ENCODE peak calls at places on chromosomes 3 and 15, in four cellular contexts. O is hepatocyte, Z is AG04450, B is neural progenitor cell. D is an unnamed sample.

GRCh38 chr3:38655708-38656300 is 6.3 kb upstream of the SCN5A start:
- DNase-seq in B (peak), Z (peak), O (peak), D (no peak)

GRCh38 chr3:30198162-30198561 is 408.2 kb upstream of the TGFBR2 start:
- DNase-seq in Z (no peak), B (no peak), O (peak), D (no peak)

GRCh38 chr3:45168451-45168850 is 22.3 kb upstream of the CDCP1 start:
- DNase-seq in O (no peak), B (no peak), Z (no peak), D (no peak)

GRCh38 chr15:79970921-79971434 is at the start of gene BCL2A1:
- DNase-seq in O (peak), Z (peak), B (no peak), D (no peak)

GRCh38 chr3:29239377-29239776 is 41.5 kb upstream of the RBMS3 start:
- DNase-seq in Z (no peak), B (no peak), O (no peak), D (no peak)

GRCh38 chr3:128994581-128995161 is 795 bp upstream of the CFAP92 start:
- DNase-seq in B (no peak), O (no peak), Z (no peak), D (no peak)

GRCh38 chr3:59065240-59065639 is 15.4 kb upstream of the CFAP20DC start:
- DNase-seq in O (no peak), Z (no peak), B (no peak), D (no peak)

GRCh38 chr3:13876451-13876850 is 3.4 kb downstream of the WNT7A start:
- DNase-seq in B (peak), O (no peak), Z (no peak), D (no peak)

GRCh38 chr15:50210462-50211264 is 28.7 kb downstream of the SLC27A2 start:
- DNase-seq in Z (no peak), O (peak), B (peak), D (no peak)

GRCh38 chr3:13349823-13350222 is 70.3 kb downstream of the NUP210 start:
- DNase-seq in O (no peak), B (peak), Z (no peak), D (no peak)

GRCh38 chr3:9172851-9173320 is 76.6 kb downstream of the SRGAP3 start:
- DNase-seq in O (no peak), B (no peak), Z (no peak), D (no peak)

GRCh38 chr3:160225181-160226025 is at the start of gene C3orf80:
- DNase-seq in Z (no peak), B (peak), O (peak), D (no peak)

GRCh38 chr3:107412376-107412775 is 35.1 kb downstream of the CCDC54 start:
- DNase-seq in Z (no peak), B (no peak), O (no peak), D (no peak)

DNA sequence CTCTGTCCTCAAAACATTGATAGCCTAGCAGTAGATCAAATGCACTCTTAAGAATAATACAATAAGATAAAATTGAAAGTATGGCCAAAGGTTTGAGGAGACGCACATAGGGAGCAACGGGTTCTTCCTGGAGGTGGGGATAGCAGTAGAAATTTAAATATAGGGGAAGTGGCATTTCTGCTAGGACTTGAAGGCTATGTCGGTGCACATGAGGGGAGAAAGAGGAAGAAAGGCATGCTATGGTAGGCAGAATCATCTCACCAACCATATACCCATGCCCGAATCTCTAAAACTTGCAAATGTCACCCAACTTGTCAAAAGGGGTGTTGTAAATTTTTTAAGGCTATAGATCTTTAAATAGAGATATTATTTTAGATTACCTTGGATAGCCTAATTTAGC is 735.1 kb upstream of the LMCD1 start:
- DNase-seq in Z (no peak), O (no peak), B (no peak), D (no peak)
- H3K4me3 ChIP-seq in Z (no peak), O (no peak), B (no peak), D (no peak)

GRCh38 chr3:115658337-115659181 is 35.2 kb downstream of the GAP43 start:
- DNase-seq in O (peak), Z (peak), B (peak), D (peak)

GRCh38 chr3:115663414-115663813 is 40.1 kb downstream of the GAP43 start:
- DNase-seq in O (no peak), Z (no peak), B (no peak), D (no peak)

GRCh38 chr3:115659861-115660260 is 36.6 kb downstream of the GAP43 start:
- DNase-seq in Z (peak), O (no peak), B (no peak), D (no peak)

GRCh38 chr3:115659253-115659652 is 35.9 kb downstream of the GAP43 start:
- DNase-seq in B (no peak), Z (no peak), O (no peak), D (no peak)

DNA sequence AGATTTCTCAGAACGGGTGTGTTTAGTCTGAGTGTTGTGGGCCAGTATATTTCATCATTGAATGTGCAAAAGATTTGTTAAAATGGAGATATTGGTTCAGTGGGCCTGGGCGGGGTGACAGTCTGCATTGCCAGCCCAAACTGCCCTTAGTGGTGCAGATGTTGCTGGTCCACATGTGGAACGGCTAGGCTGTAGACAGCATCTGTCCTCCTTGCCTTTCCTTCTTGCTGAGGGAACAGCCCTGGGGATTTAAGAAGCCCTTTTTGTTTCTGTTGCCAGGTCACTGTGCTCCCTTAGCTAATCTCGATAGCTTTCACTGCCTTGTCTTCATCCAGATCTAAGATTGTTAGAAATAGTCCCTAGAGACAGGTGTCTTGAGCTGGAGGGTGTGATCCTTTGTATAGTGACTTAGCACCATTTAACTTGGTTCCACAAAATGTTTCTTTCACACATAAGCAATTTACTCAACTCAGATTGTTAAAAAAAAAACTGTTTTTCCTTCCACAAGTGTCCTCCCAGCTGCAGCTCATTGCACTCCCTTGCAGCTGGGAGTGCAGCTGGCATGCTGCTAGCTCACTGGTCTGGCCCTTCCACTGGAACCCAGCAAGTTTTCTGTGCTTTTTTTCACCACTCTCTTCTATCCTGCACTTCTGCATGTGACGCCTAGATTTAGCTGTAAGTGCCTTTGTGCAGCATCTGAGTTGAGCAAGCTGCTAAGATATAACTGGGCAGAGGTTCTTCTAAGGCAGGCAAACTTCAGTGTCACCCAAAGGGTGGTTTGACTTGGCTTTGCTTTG is 37.5 kb downstream of the GAP43 start:
- DNase-seq in O (no peak), Z (peak), B (peak), D (no peak)
- H3K27ac ChIP-seq in O (no peak), Z (no peak), B (peak), D (no peak)

DNA sequence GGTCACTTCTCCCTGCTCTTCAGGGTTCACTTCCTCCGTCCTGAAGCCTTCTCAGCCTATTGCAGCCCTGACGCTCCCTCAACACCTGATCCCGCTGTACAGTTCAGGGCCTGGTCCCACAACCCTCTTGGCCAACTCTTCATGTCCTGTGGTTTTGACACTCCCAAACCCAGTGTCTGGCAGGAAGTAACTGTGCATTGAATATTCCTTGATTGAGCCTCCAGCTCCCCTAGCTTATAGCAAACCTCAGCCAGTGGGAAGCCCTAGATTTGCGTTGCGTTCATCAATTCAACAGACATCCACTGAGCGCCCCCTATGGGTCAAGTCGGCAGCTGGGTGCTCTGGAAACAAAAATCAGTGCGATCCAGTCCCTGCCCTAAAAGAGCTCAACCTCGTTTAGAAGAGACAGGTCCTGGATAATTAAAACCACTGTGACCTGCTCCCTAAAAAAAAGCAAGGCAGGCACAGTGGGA is 13.5 kb downstream of the UBAP1L start:
- DNase-seq in B (peak), O (peak), Z (peak), D (peak)
- H3K4me3 ChIP-seq in B (peak), O (no peak), Z (no peak), D (peak)

GRCh38 chr15:74625693-74626092 is 10.1 kb downstream of the CLK3 start:
- DNase-seq in O (no peak), Z (no peak), B (no peak), D (no peak)
- H3K27ac ChIP-seq in O (no peak), Z (no peak), B (no peak), D (no peak)

GRCh38 chr3:42157915-42158538 is 66.9 kb downstream of the TRAK1 start:
- DNase-seq in Z (no peak), O (no peak), B (no peak), D (no peak)

GRCh38 chr3:42162462-42162861 is 71.3 kb downstream of the TRAK1 start:
- DNase-seq in B (no peak), O (no peak), Z (no peak), D (no peak)

GRCh38 chr3:42159147-42159546 is 68.0 kb downstream of the TRAK1 start:
- DNase-seq in Z (no peak), B (no peak), O (no peak), D (no peak)

GRCh38 chr3:42161050-42161935 is 70.1 kb downstream of the TRAK1 start:
- DNase-seq in B (no peak), Z (no peak), O (no peak), D (no peak)

DNA sequence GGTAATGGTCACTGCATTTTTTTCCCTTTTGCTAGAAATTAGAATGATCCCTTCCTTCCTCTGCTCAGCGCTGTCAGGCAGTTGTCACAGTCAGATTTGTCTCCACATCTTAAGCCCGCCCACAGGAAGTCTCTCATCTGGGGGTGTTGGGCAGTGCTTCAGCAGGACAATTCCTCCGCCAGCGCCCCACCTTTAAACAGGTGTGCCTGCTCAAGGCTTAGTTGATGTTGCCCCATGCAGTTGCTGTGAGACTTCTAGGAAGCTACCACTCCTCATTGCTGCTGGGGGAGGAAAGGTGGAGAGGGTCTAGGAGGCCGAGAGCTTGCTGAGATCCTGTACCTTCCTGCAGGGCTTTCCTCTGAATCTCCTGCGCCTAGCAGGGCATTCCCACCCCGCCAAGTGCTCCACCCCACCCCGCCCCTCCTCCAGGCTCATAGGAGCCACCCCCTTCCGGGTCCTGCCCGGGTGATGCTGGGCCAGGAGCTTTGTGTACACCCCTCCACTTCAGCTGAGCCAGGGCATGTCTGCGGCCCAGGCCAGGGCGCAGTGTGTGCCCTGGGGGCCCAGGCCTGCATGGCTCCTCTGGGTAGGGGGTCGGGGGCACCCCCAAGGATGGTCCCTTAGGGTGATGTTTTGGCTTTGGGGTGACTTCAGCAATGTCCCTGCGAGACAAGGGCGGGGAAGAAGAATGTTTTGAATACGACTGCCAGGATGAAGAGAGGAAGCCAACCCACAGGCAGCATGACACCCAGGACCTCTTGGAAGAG is 68.7 kb downstream of the TRAK1 start:
- DNase-seq in O (peak), Z (no peak), B (peak), D (peak)
- H3K4me3 ChIP-seq in O (peak), Z (peak), B (peak), D (peak)

GRCh38 chr15:98745650-98746374 is 97.5 kb downstream of the IGF1R start:
- DNase-seq in B (no peak), O (no peak), Z (no peak), D (no peak)
- H3K27ac ChIP-seq in B (no peak), O (peak), Z (no peak), D (no peak)

DNA sequence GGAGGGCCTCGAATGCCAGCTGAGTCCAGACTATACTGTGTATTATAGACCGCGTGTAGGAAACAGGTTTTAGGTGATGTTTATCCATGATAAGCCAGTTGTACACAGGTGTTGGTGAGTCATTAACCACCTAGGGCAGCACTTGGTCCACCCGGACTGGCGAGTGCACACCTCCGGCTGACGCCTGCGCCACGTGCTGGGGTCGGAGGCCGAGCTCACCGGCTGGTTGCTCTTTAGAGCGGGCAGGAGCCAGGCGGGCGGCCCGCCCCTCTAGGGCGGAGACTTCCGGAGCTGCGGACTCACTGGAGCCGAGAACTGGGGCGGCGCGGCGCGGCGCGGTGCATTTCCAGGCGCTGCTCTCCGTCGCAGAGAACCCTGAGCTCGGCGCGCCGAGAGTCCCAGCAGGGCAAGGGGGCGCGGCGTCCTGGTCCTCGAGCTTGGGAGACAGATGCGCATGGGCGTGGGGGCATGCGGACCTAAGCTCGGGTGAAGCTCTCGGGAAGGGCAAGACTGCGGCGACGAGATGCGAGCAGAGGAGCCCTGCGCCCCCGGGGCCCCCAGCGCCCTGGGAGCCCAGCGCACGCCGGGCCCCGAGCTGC is at the start of gene ESYT3:
- DNase-seq in B (peak), Z (no peak), O (peak), D (peak)
- H3K4me3 ChIP-seq in B (peak), Z (peak), O (peak), D (peak)

GRCh38 chr3:98185180-98185579 is 18.7 kb downstream of the OR5H15 start:
- DNase-seq in B (peak), Z (no peak), O (peak), D (no peak)
- H3K27ac ChIP-seq in B (no peak), Z (no peak), O (no peak), D (no peak)